ENCODE peak calls at places on chromosomes 3 and 15, in seven cellular contexts. T is suprapubic skin, F is uterus, H is spleen, V is HCT116, D is GM12878, G is A549. P is an unnamed sample. For H3K4me1, the result is how much of the 10 kb centered on the place peaks cover.

GRCh38 chr3:57949779-57950618 is 58.2 kb upstream of the FLNB start:
- DNase-seq in H (peak), V (peak), D (no peak), F (peak), G (peak), T (no peak), P (no peak)

GRCh38 chr3:94081880-94082279 is 19.0 kb downstream of the NSUN3 start:
- DNase-seq in G (no peak), H (no peak), V (no peak), D (no peak), T (no peak), F (no peak), P (no peak)

GRCh38 chr3:47414666-47415587 is 34.1 kb downstream of the PTPN23 start:
- DNase-seq in V (no peak), G (no peak), F (no peak), H (peak), D (no peak), T (no peak), P (no peak)

GRCh38 chr15:97992831-97993230 is 32.3 kb downstream of the ARRDC4 start:
- DNase-seq in H (no peak), G (no peak), T (no peak), D (no peak), F (no peak), V (no peak), P (no peak)

GRCh38 chr3:67678665-67679064 is 24.3 kb upstream of the SUCLG2 start:
- DNase-seq in F (no peak), D (no peak), V (no peak), H (no peak), G (no peak), T (no peak), P (no peak)

GRCh38 chr3:25259871-25260270 is 168.2 kb upstream of the RARB start:
- DNase-seq in H (no peak), D (no peak), V (no peak), T (no peak), F (no peak), G (no peak), P (no peak)

GRCh38 chr15:26023231-26023630 is 160.1 kb upstream of the ATP10A start:
- DNase-seq in V (no peak), D (no peak), T (no peak), F (no peak), H (no peak), G (no peak), P (no peak)

GRCh38 chr15:67296188-67296587 is 41.6 kb downstream of the IQCH start:
- DNase-seq in T (no peak), D (no peak), G (no peak), V (no peak), F (no peak), H (no peak), P (no peak)

GRCh38 chr3:123105201-123106189 is 38.7 kb downstream of the PDIA5 start:
- DNase-seq in H (peak), F (no peak), V (no peak), D (peak), T (no peak), G (no peak), P (no peak)

GRCh38 chr3:27585429-27585828 is 101.2 kb upstream of the SLC4A7 start:
- DNase-seq in D (no peak), H (no peak), G (no peak), T (no peak), F (no peak), V (no peak), P (no peak)

GRCh38 chr15:42093966-42094365 is 396 bp downstream of the PLA2G4D start:
- DNase-seq in F (no peak), T (no peak), G (no peak), V (no peak), H (no peak), D (no peak), P (no peak)

GRCh38 chr15:78880242-78880533 is 7.5 kb downstream of the MORF4L1 start:
- DNase-seq in H (no peak), T (no peak), F (no peak), D (no peak), V (no peak), G (no peak), P (no peak)

GRCh38 chr3:157376596-157377300 is 59.9 kb upstream of the PTX3 start:
- DNase-seq in D (no peak), G (no peak), F (no peak), H (no peak), V (no peak), T (no peak), P (no peak)

GRCh38 chr3:157418104-157418503 is 18.5 kb upstream of the PTX3 start:
- DNase-seq in T (no peak), G (no peak), V (no peak), F (no peak), D (no peak), H (no peak), P (no peak)

GRCh38 chr3:17741621-17742091 is 775 bp downstream of the TBC1D5 start:
- DNase-seq in G (no peak), T (no peak), H (no peak), V (no peak), D (no peak), F (no peak), P (no peak)

GRCh38 chr3:8442993-8443670 is 58.5 kb upstream of the LMCD1 start:
- DNase-seq in D (no peak), H (no peak), V (no peak), F (no peak), T (no peak), G (no peak), P (no peak)

GRCh38 chr15:70508561-70509281 is 254.6 kb downstream of the UACA start:
- DNase-seq in G (peak), D (no peak), T (no peak), F (no peak), H (peak), V (no peak), P (no peak)

GRCh38 chr3:83317605-83318004 is 1556.2 kb upstream of the GBE1 start:
- DNase-seq in D (no peak), F (no peak), V (no peak), H (no peak), G (no peak), T (no peak), P (no peak)

GRCh38 chr3:72996473-72997333 is at the start of gene PPP4R2:
- DNase-seq in T (peak), V (peak), G (peak), D (peak), F (peak), H (peak), P (peak)
- TF ChIP-seq POLR2A in T (peak), V (peak), G (peak), D (peak), F (peak), H (peak), P (peak)

DNA sequence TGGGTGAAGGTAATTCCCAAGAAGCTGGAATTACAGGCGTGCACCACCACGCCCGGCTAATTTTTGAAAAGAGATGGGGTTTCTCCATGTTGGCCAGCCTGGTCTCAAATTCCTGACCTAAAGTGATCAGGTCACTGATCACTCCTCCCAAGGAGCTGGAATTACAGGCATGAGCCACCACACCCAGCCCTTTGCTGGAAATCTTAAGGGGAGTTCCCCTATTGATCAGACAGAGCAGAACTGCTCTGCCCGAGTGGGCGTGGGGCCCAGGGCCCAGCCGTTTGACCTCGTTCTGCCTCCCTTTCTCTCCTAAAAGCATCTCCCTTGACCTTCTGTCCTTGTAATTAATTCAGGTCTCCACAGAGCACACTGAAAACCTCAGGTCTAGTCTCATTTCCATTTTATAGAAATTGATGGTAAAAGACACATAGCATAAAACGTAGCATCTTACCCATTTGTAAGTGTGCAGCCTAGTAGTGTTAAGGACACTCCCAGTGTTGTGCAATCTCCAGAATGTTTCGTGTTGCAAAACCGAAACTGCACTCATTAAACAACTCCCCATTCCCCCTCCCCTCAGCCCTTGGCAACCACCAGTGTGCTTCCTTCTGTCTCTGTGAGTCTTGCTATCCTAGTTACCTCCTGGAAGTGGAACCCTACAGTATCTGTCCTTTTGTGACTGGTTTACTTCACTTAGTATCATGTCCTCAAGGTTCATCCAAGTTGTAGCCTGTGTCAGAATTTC is 89.3 kb downstream of the SLCO3A1 start:
- DNase-seq in T (peak), G (peak), H (no peak), F (peak), V (peak), D (no peak), P (peak)
- H3K4me1 ChIP-seq in T (half or more), G (half or more), H (under half), F (under half), V (under half), D (under half), P (under half)

DNA sequence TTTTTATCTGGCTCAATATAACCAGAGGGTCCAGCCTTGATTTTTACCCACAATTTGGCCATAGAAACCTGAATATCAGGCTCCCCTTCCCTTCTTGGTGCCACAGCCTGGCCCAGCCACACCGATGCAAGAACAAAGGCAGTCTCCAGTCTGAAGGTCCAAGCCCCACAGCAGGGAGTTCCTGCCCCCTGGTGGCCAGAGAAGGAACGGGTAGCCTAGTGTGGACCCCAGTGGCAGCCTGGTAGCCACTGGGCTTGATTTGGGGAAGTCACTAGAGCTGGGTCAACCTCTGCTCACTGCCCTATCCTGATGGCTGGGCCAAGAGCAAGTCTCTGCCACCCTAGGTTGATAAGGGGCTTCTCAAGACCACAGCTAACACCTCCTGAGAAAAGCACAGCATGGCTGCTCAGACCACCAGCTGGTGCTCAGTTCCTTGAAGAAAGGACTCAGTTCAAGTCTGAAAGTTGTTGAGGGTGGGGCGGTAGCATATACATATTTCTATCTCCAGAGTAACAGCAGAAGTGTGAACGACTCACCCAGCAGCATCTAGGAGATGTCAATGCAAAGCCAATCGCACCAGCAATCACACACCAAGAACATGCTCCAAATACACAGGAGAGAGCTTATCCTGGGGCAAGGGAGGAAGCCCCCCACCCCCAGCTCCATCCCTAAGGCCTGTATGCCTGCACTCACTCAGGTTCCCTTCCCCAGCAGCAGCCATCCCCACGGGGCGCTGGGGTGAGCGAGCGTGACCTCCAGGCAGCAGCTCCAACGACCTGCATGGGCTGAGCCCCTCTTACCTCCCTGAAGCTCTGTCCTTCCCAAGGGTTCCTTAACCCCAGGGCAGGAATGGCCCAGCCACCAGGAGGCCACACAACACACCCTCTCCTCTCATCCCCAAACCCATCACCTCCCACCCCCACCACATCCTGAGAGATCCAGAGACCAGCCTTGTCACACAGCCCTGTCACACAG is 7.6 kb downstream of the PFKFB4 start:
- DNase-seq in T (peak), F (peak), H (peak), D (no peak), V (peak), G (no peak), P (peak)
- TF ChIP-seq POLR2A in T (no peak), F (no peak), H (no peak), D (no peak), V (no peak), G (no peak), P (no peak)

DNA sequence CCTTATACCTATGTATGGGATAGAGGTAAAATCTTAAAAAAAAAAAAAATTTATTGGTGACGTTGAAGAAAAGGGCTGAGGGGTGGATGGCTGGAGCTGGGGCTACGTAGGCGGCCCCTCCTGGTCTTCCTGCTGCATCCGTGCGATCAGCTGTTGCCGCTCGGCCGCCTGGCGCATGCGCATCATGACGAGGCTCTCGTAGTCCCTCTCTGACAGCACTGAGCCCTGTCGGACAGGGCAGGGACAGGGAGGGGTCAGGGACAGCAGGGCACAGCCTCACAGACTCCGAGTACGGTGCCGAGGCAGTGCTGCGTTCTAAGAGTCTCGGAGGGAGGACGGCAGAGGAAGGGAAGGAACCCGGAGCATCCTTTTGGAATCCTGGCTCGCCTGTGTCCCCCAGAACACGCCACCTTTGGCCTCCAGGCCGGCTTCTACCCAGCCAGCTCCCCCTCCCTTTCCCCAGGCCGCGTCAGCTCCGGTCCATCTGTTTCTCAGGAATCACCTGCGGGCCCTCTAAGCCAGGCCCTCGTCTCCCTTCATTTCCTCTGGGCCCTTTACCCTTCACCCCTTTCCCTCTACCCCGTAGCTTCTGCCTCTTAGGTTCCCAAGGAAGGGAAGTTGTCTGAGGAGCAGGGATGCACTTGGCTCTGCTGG is 1.8 kb upstream of the C15orf62 start:
- DNase-seq in F (no peak), D (no peak), G (no peak), T (no peak), V (no peak), H (no peak), P (no peak)
- H3K4me1 ChIP-seq in F (under half), D (under half), G (under half), T (half or more), V (half or more), H (under half), P (half or more)

P was measured in transverse colon.